ENCODE peak calls at places on chromosomes 6 and 20, in eight cellular contexts. One of them, this sample, is unnamed.

GRCh38 chr20:21693322-21693721 is 12.1 kb upstream of the PAX1 start:
- DNase-seq in NCI-H1436: no peak
- DNase-seq in left ventricle myocardium superior: no peak
- DNase-seq in RWPE1: no peak
- DNase-seq in CD4-positive, CD25-positive, alpha-beta regulatory T cell: no peak
- DNase-seq in stimulated activated CD8-positive, alpha-beta memory T cell treated with anti-CD3 and anti-CD28 coated beads, Interleukin-7, amount 100 ng/mL, for 48 hours: no peak
- DNase-seq in Calu3: no peak
- DNase-seq in coronary artery: no peak
- DNase-seq in this sample: peak; percentile 36

GRCh38 chr20:50848341-50848808 is 53.5 kb downstream of the BCAS4 start:
- DNase-seq in RWPE1: peak; percentile 70
- DNase-seq in stimulated activated CD8-positive, alpha-beta memory T cell treated with anti-CD3 and anti-CD28 coated beads, Interleukin-7, amount 100 ng/mL, for 48 hours: no peak
- DNase-seq in coronary artery: no peak
- DNase-seq in CD4-positive, CD25-positive, alpha-beta regulatory T cell: no peak
- DNase-seq in NCI-H1436: no peak
- DNase-seq in left ventricle myocardium superior: peak; percentile 47
- DNase-seq in Calu3: no peak
- DNase-seq in this sample: no peak

GRCh38 chr6:54445207-54445606 is 137.0 kb downstream of the TINAG start:
- DNase-seq in NCI-H1436: no peak
- DNase-seq in CD4-positive, CD25-positive, alpha-beta regulatory T cell: no peak
- DNase-seq in Calu3: no peak
- DNase-seq in RWPE1: no peak
- DNase-seq in stimulated activated CD8-positive, alpha-beta memory T cell treated with anti-CD3 and anti-CD28 coated beads, Interleukin-7, amount 100 ng/mL, for 48 hours: no peak
- DNase-seq in coronary artery: no peak
- DNase-seq in left ventricle myocardium superior: no peak
- DNase-seq in this sample: no peak

GRCh38 chr6:5981274-5982026 is 25.3 kb downstream of the NRN1 start:
- DNase-seq in stimulated activated CD8-positive, alpha-beta memory T cell treated with anti-CD3 and anti-CD28 coated beads, Interleukin-7, amount 100 ng/mL, for 48 hours: no peak
- DNase-seq in NCI-H1436: no peak
- DNase-seq in left ventricle myocardium superior: no peak
- DNase-seq in CD4-positive, CD25-positive, alpha-beta regulatory T cell: no peak
- DNase-seq in Calu3: no peak
- DNase-seq in RWPE1: peak; percentile 54
- DNase-seq in coronary artery: no peak
- DNase-seq in this sample: no peak

GRCh38 chr6:136546321-136546720 is 3.9 kb downstream of the MAP7 start:
- DNase-seq in CD4-positive, CD25-positive, alpha-beta regulatory T cell: no peak
- DNase-seq in Calu3: no peak
- DNase-seq in stimulated activated CD8-positive, alpha-beta memory T cell treated with anti-CD3 and anti-CD28 coated beads, Interleukin-7, amount 100 ng/mL, for 48 hours: no peak
- DNase-seq in left ventricle myocardium superior: no peak
- DNase-seq in coronary artery: no peak
- DNase-seq in RWPE1: no peak
- DNase-seq in NCI-H1436: no peak
- DNase-seq in this sample: no peak

GRCh38 chr20:43955244-43956191 is 40.9 kb downstream of the TOX2 start:
- DNase-seq in NCI-H1436: no peak
- DNase-seq in stimulated activated CD8-positive, alpha-beta memory T cell treated with anti-CD3 and anti-CD28 coated beads, Interleukin-7, amount 100 ng/mL, for 48 hours: peak; percentile 36
- DNase-seq in RWPE1: peak; percentile 99
- DNase-seq in Calu3: peak; percentile 55
- DNase-seq in CD4-positive, CD25-positive, alpha-beta regulatory T cell: peak; percentile 11
- DNase-seq in coronary artery: no peak
- DNase-seq in left ventricle myocardium superior: no peak
- DNase-seq in this sample: no peak

GRCh38 chr6:26022166-26022510 is 59.5 kb downstream of the TRIM38 start:
- DNase-seq in NCI-H1436: peak; percentile 79
- DNase-seq in coronary artery: no peak
- DNase-seq in Calu3: peak; percentile 59
- DNase-seq in stimulated activated CD8-positive, alpha-beta memory T cell treated with anti-CD3 and anti-CD28 coated beads, Interleukin-7, amount 100 ng/mL, for 48 hours: no peak
- DNase-seq in left ventricle myocardium superior: no peak
- DNase-seq in RWPE1: no peak
- DNase-seq in CD4-positive, CD25-positive, alpha-beta regulatory T cell: peak; percentile 25
- DNase-seq in this sample: peak; percentile 62

GRCh38 chr6:168641455-168641854 is 200.5 kb downstream of the SMOC2 start:
- DNase-seq in RWPE1: peak; percentile 72
- DNase-seq in Calu3: no peak
- DNase-seq in CD4-positive, CD25-positive, alpha-beta regulatory T cell: no peak
- DNase-seq in NCI-H1436: no peak
- DNase-seq in coronary artery: no peak
- DNase-seq in left ventricle myocardium superior: no peak
- DNase-seq in stimulated activated CD8-positive, alpha-beta memory T cell treated with anti-CD3 and anti-CD28 coated beads, Interleukin-7, amount 100 ng/mL, for 48 hours: no peak
- DNase-seq in this sample: no peak

GRCh38 chr6:137020771-137021170 is 24.0 kb downstream of the IL20RA start:
- DNase-seq in NCI-H1436: no peak
- DNase-seq in coronary artery: no peak
- DNase-seq in RWPE1: no peak
- DNase-seq in stimulated activated CD8-positive, alpha-beta memory T cell treated with anti-CD3 and anti-CD28 coated beads, Interleukin-7, amount 100 ng/mL, for 48 hours: no peak
- DNase-seq in Calu3: no peak
- DNase-seq in CD4-positive, CD25-positive, alpha-beta regulatory T cell: no peak
- DNase-seq in left ventricle myocardium superior: no peak
- DNase-seq in this sample: no peak

GRCh38 chr6:15399651-15400470 is 154.0 kb downstream of the JARID2 start:
- DNase-seq in stimulated activated CD8-positive, alpha-beta memory T cell treated with anti-CD3 and anti-CD28 coated beads, Interleukin-7, amount 100 ng/mL, for 48 hours: no peak
- DNase-seq in Calu3: no peak
- DNase-seq in RWPE1: no peak
- DNase-seq in left ventricle myocardium superior: peak; percentile 82
- DNase-seq in coronary artery: no peak
- DNase-seq in NCI-H1436: no peak
- DNase-seq in CD4-positive, CD25-positive, alpha-beta regulatory T cell: no peak
- DNase-seq in this sample: peak; percentile 33

GRCh38 chr20:40393161-40393560 is 295.9 kb downstream of the MAFB start:
- DNase-seq in coronary artery: no peak
- DNase-seq in stimulated activated CD8-positive, alpha-beta memory T cell treated with anti-CD3 and anti-CD28 coated beads, Interleukin-7, amount 100 ng/mL, for 48 hours: no peak
- DNase-seq in NCI-H1436: no peak
- DNase-seq in RWPE1: no peak
- DNase-seq in left ventricle myocardium superior: no peak
- DNase-seq in CD4-positive, CD25-positive, alpha-beta regulatory T cell: no peak
- DNase-seq in Calu3: no peak
- DNase-seq in this sample: no peak

GRCh38 chr6:167093922-167094432 is 28.9 kb upstream of the CCR6 start:
- DNase-seq in RWPE1: no peak
- DNase-seq in NCI-H1436: no peak
- DNase-seq in left ventricle myocardium superior: peak; percentile 38
- DNase-seq in Calu3: no peak
- DNase-seq in coronary artery: no peak
- DNase-seq in CD4-positive, CD25-positive, alpha-beta regulatory T cell: peak; percentile 75
- DNase-seq in stimulated activated CD8-positive, alpha-beta memory T cell treated with anti-CD3 and anti-CD28 coated beads, Interleukin-7, amount 100 ng/mL, for 48 hours: peak; percentile 52
- DNase-seq in this sample: no peak

GRCh38 chr6:17098538-17098937 is 3.3 kb upstream of the STMND1 start:
- DNase-seq in left ventricle myocardium superior: no peak
- DNase-seq in CD4-positive, CD25-positive, alpha-beta regulatory T cell: no peak
- DNase-seq in Calu3: peak; percentile 14
- DNase-seq in coronary artery: no peak
- DNase-seq in stimulated activated CD8-positive, alpha-beta memory T cell treated with anti-CD3 and anti-CD28 coated beads, Interleukin-7, amount 100 ng/mL, for 48 hours: no peak
- DNase-seq in NCI-H1436: no peak
- DNase-seq in RWPE1: peak; percentile 30
- DNase-seq in this sample: no peak

GRCh38 chr20:16385891-16386290 is 187.4 kb downstream of the KIF16B start:
- DNase-seq in NCI-H1436: no peak
- DNase-seq in stimulated activated CD8-positive, alpha-beta memory T cell treated with anti-CD3 and anti-CD28 coated beads, Interleukin-7, amount 100 ng/mL, for 48 hours: no peak
- DNase-seq in Calu3: no peak
- DNase-seq in left ventricle myocardium superior: no peak
- DNase-seq in CD4-positive, CD25-positive, alpha-beta regulatory T cell: no peak
- DNase-seq in coronary artery: no peak
- DNase-seq in RWPE1: no peak
- DNase-seq in this sample: no peak

GRCh38 chr6:29850011-29850553 is 22.5 kb downstream of the HLA-G start:
- DNase-seq in stimulated activated CD8-positive, alpha-beta memory T cell treated with anti-CD3 and anti-CD28 coated beads, Interleukin-7, amount 100 ng/mL, for 48 hours: no peak
- DNase-seq in left ventricle myocardium superior: peak; percentile 44
- DNase-seq in Calu3: peak; percentile 32
- DNase-seq in RWPE1: no peak
- DNase-seq in CD4-positive, CD25-positive, alpha-beta regulatory T cell: no peak
- DNase-seq in coronary artery: no peak
- DNase-seq in NCI-H1436: no peak
- DNase-seq in this sample: no peak

GRCh38 chr20:14922503-14923267 is 585.3 kb upstream of the FLRT3 start:
- DNase-seq in Calu3: no peak
- DNase-seq in CD4-positive, CD25-positive, alpha-beta regulatory T cell: no peak
- DNase-seq in NCI-H1436: no peak
- DNase-seq in coronary artery: no peak
- DNase-seq in stimulated activated CD8-positive, alpha-beta memory T cell treated with anti-CD3 and anti-CD28 coated beads, Interleukin-7, amount 100 ng/mL, for 48 hours: no peak
- DNase-seq in left ventricle myocardium superior: no peak
- DNase-seq in RWPE1: no peak
- DNase-seq in this sample: no peak

GRCh38 chr6:158715330-158716311 is 65.8 kb downstream of the SYTL3 start:
- DNase-seq in NCI-H1436: no peak
- DNase-seq in RWPE1: no peak
- DNase-seq in Calu3: no peak
- DNase-seq in left ventricle myocardium superior: no peak
- DNase-seq in CD4-positive, CD25-positive, alpha-beta regulatory T cell: no peak
- DNase-seq in stimulated activated CD8-positive, alpha-beta memory T cell treated with anti-CD3 and anti-CD28 coated beads, Interleukin-7, amount 100 ng/mL, for 48 hours: no peak
- DNase-seq in coronary artery: no peak
- DNase-seq in this sample: no peak